ENCODE peak calls at places on chromosomes 12 and 14, in nine cellular contexts. A is SK-N-SH, O is A549, S is HepG2, G is stomach, J is K562, B is tibial nerve, W is transverse colon, F is sigmoid colon. V is an unnamed sample.

GRCh38 chr12:97681612-97682504 is 219.3 kb downstream of the RMST start:
- DNase-seq in S (no peak), F (no peak), W (no peak), J (no peak), G (no peak), B (no peak), A (no peak), O (no peak), V (no peak)

GRCh38 chr14:93044116-93044515 is 71.6 kb downstream of the ITPK1 start:
- DNase-seq in O (peak; percentile 36), S (no peak), G (peak; percentile 40), J (no peak), F (no peak), W (no peak), A (no peak), B (no peak), V (no peak)

GRCh38 chr14:30283822-30284446 is 275.0 kb upstream of the G2E3 start:
- DNase-seq in F (no peak), G (no peak), B (no peak), W (no peak), A (peak; percentile 7), J (peak; percentile 16), S (peak; percentile 37), O (peak; percentile 50), V (peak; percentile 21)

GRCh38 chr12:122726056-122726558 is 4.5 kb downstream of the HCAR1 start:
- DNase-seq in S (peak; percentile 69), O (peak; percentile 24), F (no peak), A (no peak), B (no peak), G (peak; percentile 46), J (no peak), W (no peak), V (no peak)

GRCh38 chr12:31589896-31590729 is 823 bp downstream of the DENND5B start:
- DNase-seq in A (peak; percentile 83), F (peak; percentile 84), G (peak; percentile 76), J (peak; percentile 54), S (peak; percentile 89), W (peak; percentile 79), B (peak; percentile 17), O (peak; percentile 81), V (peak; percentile 43)

GRCh38 chr14:105187935-105188524 is 6.9 kb upstream of the NUDT14 start:
- DNase-seq in J (no peak), A (no peak), F (no peak), S (no peak), O (peak; percentile 53), G (peak; percentile 44), B (no peak), W (peak; percentile 56), V (peak; percentile 76)

GRCh38 chr12:19130224-19131019 is 889 bp downstream of the PLEKHA5 start:
- DNase-seq in O (peak; percentile 19), W (peak; percentile 37), A (peak; percentile 69), G (peak; percentile 34), S (no peak), B (no peak), J (peak; percentile 52), F (peak; percentile 70), V (peak; percentile 35)

GRCh38 chr12:52010152-52010622 is 3.4 kb downstream of the TAMALIN start:
- DNase-seq in A (peak; percentile 88), W (peak; percentile 52), S (peak; percentile 72), O (no peak), B (peak; percentile 67), J (peak; percentile 89), F (peak; percentile 94), G (peak; percentile 38), V (peak; percentile 88)

GRCh38 chr14:20679907-20680306 is 4.5 kb upstream of the RNASE4 start:
- DNase-seq in G (no peak), F (no peak), A (peak; percentile 29), S (peak; percentile 76), B (no peak), J (peak; percentile 64), W (no peak), O (peak; percentile 72), V (peak; percentile 64)

GRCh38 chr12:121264135-121264534 is 32.4 kb downstream of the CAMKK2 start:
- DNase-seq in J (no peak), F (no peak), S (no peak), O (no peak), A (no peak), G (no peak), W (no peak), B (no peak), V (no peak)

GRCh38 chr14:36976571-36977023 is 195.8 kb downstream of the SLC25A21 start:
- DNase-seq in A (no peak), G (peak; percentile 30), F (no peak), B (no peak), J (peak; percentile 60), O (peak; percentile 88), W (no peak), S (peak; percentile 45), V (no peak)

GRCh38 chr12:22733756-22734155 is 108.8 kb downstream of the ETNK1 start:
- DNase-seq in F (no peak), S (no peak), B (no peak), G (no peak), W (no peak), J (no peak), O (no peak), A (no peak), V (no peak)

DNA sequence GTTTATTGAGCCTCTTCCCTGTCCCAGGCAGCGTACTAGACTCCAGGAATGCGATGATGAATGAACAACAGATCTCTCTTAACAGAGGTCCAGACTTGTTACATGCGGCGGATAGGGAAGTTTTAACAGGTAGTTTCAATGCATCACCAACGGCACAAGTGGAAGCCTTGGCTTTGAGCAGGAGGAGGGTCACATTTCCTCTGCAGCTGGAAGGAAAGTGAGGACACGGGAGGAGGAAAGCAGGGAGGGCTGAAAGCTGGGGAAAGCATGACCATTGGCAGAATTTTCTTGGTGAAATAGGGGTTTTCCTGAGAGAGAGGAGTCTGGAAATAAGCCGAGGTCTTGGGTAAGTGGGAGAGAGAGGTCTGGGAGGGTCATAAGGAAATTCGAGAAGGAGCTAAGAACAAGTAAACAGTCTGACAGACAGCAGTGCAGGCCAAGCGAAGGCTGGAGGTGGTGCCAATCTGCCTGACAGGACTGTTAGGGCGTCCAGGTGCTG is 15.4 kb downstream of the BHLHE41 start:
- DNase-seq in B (no peak), S (no peak), A (no peak), J (no peak), F (peak; percentile 79), O (no peak), W (no peak), G (no peak), V (no peak)
- TF ChIP-seq EP300 in B (no peak), S (no peak), A (no peak), J (no peak), F (no peak), O (no peak), W (no peak), G (no peak), V (no peak)

GRCh38 chr12:55700255-55701018 is 7.3 kb downstream of the ITGA7 start:
- DNase-seq in G (no peak), B (no peak), A (peak; percentile 53), S (no peak), F (peak; percentile 59), J (no peak), O (no peak), W (peak; percentile 3), V (no peak)

GRCh38 chr12:55698241-55698955 is 9.3 kb downstream of the ITGA7 start:
- DNase-seq in B (no peak), A (no peak), J (no peak), G (no peak), O (no peak), S (no peak), F (peak; percentile 64), W (peak; percentile 2), V (no peak)

GRCh38 chr12:55697686-55698085 is 10.0 kb downstream of the ITGA7 start:
- DNase-seq in G (no peak), O (no peak), B (no peak), A (no peak), J (no peak), F (peak; percentile 61), S (no peak), W (peak; percentile 5), V (no peak)

GRCh38 chr12:55699471-55700055 is 8.1 kb downstream of the ITGA7 start:
- DNase-seq in S (no peak), W (peak; percentile 1), O (no peak), A (no peak), J (no peak), G (no peak), B (no peak), F (peak; percentile 55), V (no peak)

DNA sequence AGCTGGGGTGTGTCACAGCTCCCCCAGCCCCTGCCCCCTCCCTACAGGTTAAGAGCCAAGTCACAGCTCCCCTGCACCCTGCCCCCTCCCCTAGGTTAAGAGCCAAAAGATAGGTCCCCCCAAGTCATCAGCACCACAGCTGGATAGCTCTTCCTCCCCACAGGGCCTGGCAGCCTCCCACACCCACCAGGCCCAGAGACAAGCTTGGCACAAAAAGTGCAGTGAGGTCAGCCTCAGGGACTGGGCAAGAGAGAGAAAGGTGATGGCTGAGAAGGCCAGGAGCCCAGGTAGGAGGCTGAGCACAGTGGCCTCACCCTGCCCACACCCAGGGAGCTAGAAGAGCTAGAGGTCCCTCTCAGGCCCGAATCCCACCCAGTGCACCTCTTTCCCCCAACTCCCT is 8.7 kb downstream of the ITGA7 start:
- DNase-seq in G (no peak), A (no peak), J (no peak), S (no peak), W (peak; percentile 3), F (peak; percentile 63), O (no peak), B (no peak), V (no peak)
- TF ChIP-seq EP300 in G (no peak), A (no peak), J (no peak), S (no peak), W (no peak), F (no peak), O (no peak), B (no peak), V (no peak)

DNA sequence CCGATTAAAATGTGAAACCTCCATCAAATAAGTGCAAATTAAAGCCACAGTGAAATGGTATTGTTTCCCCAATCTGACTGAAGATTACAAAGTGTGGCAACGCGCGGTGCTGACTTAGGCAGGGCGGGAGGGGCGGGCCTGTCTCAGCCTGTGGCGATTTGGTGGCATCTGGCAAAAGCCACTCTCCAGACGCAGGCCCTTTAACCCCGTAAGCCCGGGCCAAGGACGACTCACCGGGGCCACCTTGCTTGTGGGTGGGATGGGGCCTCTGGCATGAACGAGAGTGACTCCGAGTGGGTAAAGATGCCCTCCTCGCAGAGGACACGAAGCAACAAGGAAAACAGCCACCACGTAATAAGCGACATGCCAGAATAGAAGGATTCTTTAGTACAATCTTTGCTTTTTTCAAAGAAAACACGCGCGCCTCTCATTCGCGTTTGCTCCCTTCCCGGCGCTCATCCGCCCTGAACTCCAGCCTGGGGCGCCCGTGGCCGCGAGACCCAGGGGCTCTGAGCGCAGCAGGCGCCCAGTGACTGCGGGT is 809 bp downstream of the DEGS2 start:
- DNase-seq in B (no peak), G (no peak), W (no peak), F (no peak), J (no peak), A (peak; percentile 72), O (no peak), S (no peak), V (no peak)
- TF ChIP-seq EP300 in B (no peak), G (no peak), W (no peak), F (no peak), J (no peak), A (no peak), O (no peak), S (no peak), V (no peak)

DNA sequence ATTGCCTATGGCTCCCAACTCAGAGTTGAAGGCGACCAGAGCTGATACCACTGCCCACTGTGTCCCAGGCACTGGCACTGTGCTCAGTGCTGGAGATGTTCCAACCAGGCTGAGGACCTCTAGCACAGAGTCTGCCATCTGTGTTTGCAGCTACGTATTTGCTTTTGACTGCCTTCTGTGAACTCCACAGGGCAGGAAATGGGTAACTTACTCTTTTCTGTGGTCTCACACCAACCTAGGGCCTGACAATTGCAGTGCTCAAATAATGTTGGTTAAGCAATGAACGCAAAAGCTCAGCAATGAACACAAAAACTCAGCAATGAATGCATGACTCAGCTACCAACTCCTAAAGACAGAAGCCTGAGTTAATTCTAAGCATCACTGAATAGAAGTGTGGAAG is 202.8 kb downstream of the NUAK1 start:
- DNase-seq in B (no peak), W (no peak), F (no peak), S (no peak), G (no peak), J (no peak), A (no peak), O (no peak), V (no peak)
- TF ChIP-seq EP300 in B (no peak), W (no peak), F (no peak), S (no peak), G (no peak), J (no peak), A (no peak), O (no peak), V (no peak)

V was measured in upper lobe of left lung.